ENCODE peak calls at places on chromosomes 3 and 15, in eight cellular contexts. I is GM12865, V is MM.1S, M is sigmoid colon, A is foreskin fibroblast, P is tibial artery, X is retinal pigment epithelial cell, B is neural crest cell. Z is an unnamed sample.

GRCh38 chr15:70708839-70709238 is 54.5 kb downstream of the UACA start:
- DNase-seq in I (no peak), V (no peak), M (no peak), A (no peak), P (no peak), X (no peak), B (no peak), Z (no peak)

GRCh38 chr3:183193762-183194701 is 31.5 kb upstream of the LAMP3 start:
- DNase-seq in I (no peak), V (no peak), M (no peak), A (peak; percentile 59), P (no peak), X (no peak), B (no peak), Z (no peak)

GRCh38 chr3:134149286-134149685 is 101.4 kb downstream of the RYK start:
- DNase-seq in I (no peak), V (no peak), M (no peak), A (peak; percentile 21), P (no peak), X (no peak), B (no peak), Z (no peak)

GRCh38 chr15:85430406-85431204 is 50.2 kb downstream of the AKAP13 start:
- DNase-seq in I (peak; percentile 78), V (no peak), M (no peak), A (no peak), P (no peak), X (no peak), B (no peak), Z (no peak)

GRCh38 chr15:66943456-66944095 is 121.8 kb upstream of the SMAD3 start:
- DNase-seq in I (peak; percentile 65), V (no peak), M (peak; percentile 39), A (no peak), P (no peak), X (no peak), B (no peak), Z (no peak)

GRCh38 chr15:38085931-38086562 is 151.6 kb downstream of the TMCO5A start:
- DNase-seq in I (peak; percentile 51), V (peak; percentile 87), M (no peak), A (peak; percentile 48), P (no peak), X (no peak), B (no peak), Z (no peak)

GRCh38 chr3:168996622-168997021 is 666.9 kb downstream of the MECOM start:
- DNase-seq in I (peak; percentile 14), V (peak; percentile 42), M (no peak), A (no peak), P (no peak), X (no peak), B (no peak), Z (no peak)

GRCh38 chr3:178393833-178394232 is 142.4 kb upstream of the KCNMB2 start:
- DNase-seq in I (no peak), V (no peak), M (no peak), A (peak; percentile 79), P (no peak), X (no peak), B (no peak), Z (no peak)

GRCh38 chr3:39705351-39705900 is 104.0 kb upstream of the MYRIP start:
- DNase-seq in I (no peak), V (no peak), M (no peak), A (peak; percentile 36), P (no peak), X (no peak), B (no peak), Z (no peak)

GRCh38 chr3:187758318-187758717 is 13.1 kb upstream of the BCL6 start:
- DNase-seq in I (no peak), V (no peak), M (no peak), A (no peak), P (no peak), X (no peak), B (no peak), Z (no peak)

GRCh38 chr3:157360044-157360443 is 76.6 kb upstream of the PTX3 start:
- DNase-seq in I (no peak), V (no peak), M (no peak), A (peak; percentile 94), P (no peak), X (peak; percentile 72), B (no peak), Z (no peak)

GRCh38 chr3:129934234-129935123 is 40.0 kb upstream of the TRH start:
- DNase-seq in I (peak; percentile 30), V (peak; percentile 8), M (peak; percentile 57), A (peak; percentile 59), P (no peak), X (no peak), B (peak; percentile 43), Z (peak; percentile 60)

GRCh38 chr3:141998674-141999290 is 122.3 kb downstream of the ATP1B3 start:
- DNase-seq in I (no peak), V (peak; percentile 15), M (no peak), A (peak; percentile 49), P (no peak), X (no peak), B (no peak), Z (no peak)

GRCh38 chr3:24389108-24390090 is 105.3 kb downstream of the THRB start:
- DNase-seq in I (no peak), V (no peak), M (no peak), A (peak; percentile 11), P (no peak), X (no peak), B (no peak), Z (no peak)

GRCh38 chr3:52216585-52217408 is 8.6 kb downstream of the TLR9 start:
- DNase-seq in I (no peak), V (no peak), M (no peak), A (peak; percentile 74), P (peak; percentile 52), X (no peak), B (no peak), Z (no peak)

GRCh38 chr3:143650827-143651226 is 197.4 kb downstream of the SLC9A9 start:
- DNase-seq in I (no peak), V (no peak), M (no peak), A (no peak), P (no peak), X (no peak), B (no peak), Z (no peak)

GRCh38 chr15:77784361-77785292 is 151.9 kb upstream of the LINGO1 start:
- DNase-seq in I (peak; percentile 18), V (no peak), M (no peak), A (peak; percentile 33), P (no peak), X (no peak), B (peak; percentile 10), Z (peak; percentile 60)

GRCh38 chr3:179766416-179767133 is 113.7 kb downstream of the USP13 start:
- DNase-seq in I (no peak), V (no peak), M (no peak), A (no peak), P (no peak), X (no peak), B (no peak), Z (no peak)

GRCh38 chr3:179771797-179772196 is 119.0 kb downstream of the USP13 start:
- DNase-seq in I (no peak), V (no peak), M (no peak), A (no peak), P (no peak), X (no peak), B (no peak), Z (no peak)

GRCh38 chr3:179769411-179770247 is 116.8 kb downstream of the USP13 start:
- DNase-seq in I (no peak), V (no peak), M (no peak), A (no peak), P (no peak), X (no peak), B (no peak), Z (no peak)

GRCh38 chr3:179765396-179765795 is 112.6 kb downstream of the USP13 start:
- DNase-seq in I (no peak), V (no peak), M (no peak), A (peak; percentile 29), P (no peak), X (no peak), B (no peak), Z (no peak)

GRCh38 chr3:179768080-179768479 is 115.2 kb downstream of the USP13 start:
- DNase-seq in I (no peak), V (no peak), M (no peak), A (peak; percentile 88), P (no peak), X (no peak), B (peak; percentile 24), Z (peak; percentile 62)
- TF ChIP-seq CTCF in I (no peak), V (peak; percentile 25), M (no peak), A (peak; percentile 70), P (no peak), X (peak; percentile 77), B (peak; percentile 66), Z (peak; percentile 53)

GRCh38 chr3:115800489-115801080 is 177.3 kb downstream of the GAP43 start:
- DNase-seq in I (no peak), V (no peak), M (no peak), A (peak; percentile 75), P (no peak), X (no peak), B (no peak), Z (no peak)
- TF ChIP-seq CTCF in I (no peak), V (no peak), M (no peak), A (no peak), P (no peak), X (no peak), B (no peak), Z (no peak)

DNA sequence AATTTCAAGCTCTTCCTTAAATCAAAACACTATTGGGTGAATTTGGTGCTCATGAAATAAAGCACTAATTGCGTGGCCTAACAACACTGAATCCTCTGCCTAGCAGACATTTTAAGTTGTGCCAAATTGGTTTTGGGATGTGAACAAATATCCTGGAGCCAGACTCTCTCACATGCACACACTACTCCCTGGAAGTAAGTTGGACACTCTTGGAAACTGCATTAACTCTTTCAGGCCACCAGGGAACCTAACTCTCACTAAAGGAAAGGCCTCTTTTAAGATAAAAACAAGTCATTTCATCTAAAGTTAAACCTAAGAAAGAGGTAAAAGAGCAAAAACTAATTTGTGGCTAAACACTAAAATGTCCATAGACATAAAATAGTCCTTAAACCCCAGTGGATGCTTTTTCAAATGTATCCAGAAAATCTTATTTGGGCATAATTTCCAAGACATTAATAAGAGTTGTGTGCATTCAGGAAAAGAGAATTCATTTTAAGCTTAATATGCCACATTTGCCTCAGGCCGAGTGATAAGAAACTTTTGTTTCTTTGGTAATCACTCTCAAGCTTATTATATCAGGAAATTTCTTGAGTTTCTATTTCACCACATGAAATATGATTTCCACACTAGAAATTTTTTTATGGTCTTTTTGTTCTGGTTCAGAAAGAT is 61.8 kb downstream of the ZBTB20 start:
- DNase-seq in I (no peak), V (no peak), M (no peak), A (peak; percentile 33), P (no peak), X (no peak), B (no peak), Z (no peak)
- TF ChIP-seq CTCF in I (no peak), V (no peak), M (no peak), A (peak; percentile 27), P (no peak), X (peak; percentile 49), B (peak; percentile 47), Z (peak; percentile 63)

DNA sequence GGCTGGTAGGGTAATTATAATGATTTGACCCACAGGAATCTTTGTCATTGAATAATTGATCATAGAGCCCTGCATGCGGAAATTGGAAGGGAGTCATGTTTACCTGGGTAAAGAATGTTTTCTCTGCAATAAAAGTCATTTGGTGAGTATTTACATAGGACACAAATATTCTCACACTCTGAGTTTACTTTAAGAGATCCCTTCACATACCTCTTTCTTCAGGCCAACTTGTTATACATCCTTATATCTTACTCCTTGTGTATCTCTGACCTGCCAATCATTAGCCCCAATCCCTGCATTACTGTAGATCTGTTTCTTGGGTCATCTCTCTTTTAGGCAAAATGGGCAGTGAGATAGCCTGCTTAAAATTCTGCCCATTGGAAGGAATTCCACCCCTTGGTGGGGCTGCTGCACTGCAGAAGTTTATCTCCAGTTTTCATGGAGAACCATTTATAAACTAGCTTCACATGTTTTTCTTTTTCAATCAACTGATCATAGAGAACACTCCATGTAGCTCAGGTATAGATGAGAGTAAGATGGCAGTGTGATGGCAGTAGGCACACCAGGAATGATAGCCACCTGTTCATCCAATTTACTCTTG is 46.2 kb downstream of the ILDR1 start:
- DNase-seq in I (no peak), V (no peak), M (no peak), A (peak; percentile 15), P (no peak), X (no peak), B (no peak), Z (no peak)
- TF ChIP-seq CTCF in I (peak; percentile 7), V (peak; percentile 15), M (no peak), A (no peak), P (no peak), X (no peak), B (no peak), Z (no peak)

Z was measured in glutamatergic neuron.